ENCODE peak calls at places on chromosomes 4 and X, in eight cellular contexts. A is naive thymus-derived CD4-positive, alpha-beta T cell; K is hepatocyte; C is KBM-7; U is fibroblast of mammary gland; L is upper lobe of right lung; H is NCI-H345; V is GDM1. N is an unnamed sample.
A peak's percentile ranks its signal among the peaks of the same experiment; 100 is the strongest.

GRCh38 chrX:149711545-149712236 is at the start of gene MAGEA11:
- DNase-seq in A (no peak), K (no peak), C (no peak), U (no peak), L (no peak), H (no peak), V (no peak), N (no peak)

GRCh38 chr4:38166768-38167167 is 206.6 kb downstream of the PTTG2 start:
- DNase-seq in A (no peak), K (no peak), C (peak; percentile 51), U (no peak), L (no peak), H (no peak), V (peak; percentile 16), N (peak; percentile 27)

GRCh38 chr4:86220137-86220536 is 139.7 kb downstream of the MAPK10 start:
- DNase-seq in A (no peak), K (no peak), C (no peak), U (peak; percentile 90), L (no peak), H (no peak), V (no peak), N (no peak)

GRCh38 chrX:69136546-69137331 is 28.5 kb downstream of the PJA1 start:
- DNase-seq in A (no peak), K (peak; percentile 38), C (no peak), U (no peak), L (no peak), H (no peak), V (no peak), N (no peak)

GRCh38 chr4:154836030-154836429 is 55.0 kb downstream of the RBM46 start:
- DNase-seq in A (no peak), K (no peak), C (no peak), U (no peak), L (no peak), H (no peak), V (no peak), N (no peak)

GRCh38 chr4:127124919-127125318 is 507.8 kb upstream of the INTU start:
- DNase-seq in A (no peak), K (peak; percentile 9), C (no peak), U (peak; percentile 22), L (no peak), H (no peak), V (no peak), N (no peak)

GRCh38 chrX:23779025-23779424 is 3.9 kb upstream of the SAT1 start:
- DNase-seq in A (no peak), K (no peak), C (no peak), U (peak; percentile 73), L (no peak), H (no peak), V (no peak), N (no peak)

GRCh38 chr4:184097240-184097619 is 120.4 kb downstream of the ENPP6 start:
- DNase-seq in A (peak; percentile 40), K (no peak), C (no peak), U (peak; percentile 35), L (peak; percentile 76), H (no peak), V (no peak), N (peak; percentile 54)

GRCh38 chr4:95165926-95166524 is 382.7 kb downstream of the UNC5C start:
- DNase-seq in A (no peak), K (peak; percentile 87), C (peak; percentile 45), U (peak; percentile 72), L (no peak), H (peak; percentile 67), V (peak; percentile 10), N (peak; percentile 63)

GRCh38 chr4:122865421-122865820 is 38.8 kb downstream of the FGF2 start:
- DNase-seq in A (no peak), K (no peak), C (no peak), U (no peak), L (no peak), H (no peak), V (no peak), N (no peak)

GRCh38 chr4:158006973-158007372 is 165.9 kb downstream of the GASK1B start:
- DNase-seq in A (no peak), K (no peak), C (no peak), U (peak; percentile 38), L (no peak), H (no peak), V (no peak), N (peak; percentile 96)

GRCh38 chr4:61202638-61203495 is 2.7 kb downstream of the ADGRL3 start:
- DNase-seq in A (no peak), K (peak; percentile 32), C (no peak), U (no peak), L (no peak), H (peak; percentile 72), V (no peak), N (no peak)

GRCh38 chr4:61543976-61544375 is 343.9 kb downstream of the ADGRL3 start:
- DNase-seq in A (no peak), K (no peak), C (no peak), U (no peak), L (no peak), H (no peak), V (no peak), N (no peak)

GRCh38 chr4:53716471-53717063 is 125.3 kb upstream of the LNX1 start:
- DNase-seq in A (no peak), K (no peak), C (no peak), U (no peak), L (no peak), H (no peak), V (peak; percentile 42), N (no peak)

GRCh38 chr4:47213539-47213938 is 182.2 kb downstream of the GABRB1 start:
- DNase-seq in A (no peak), K (no peak), C (no peak), U (no peak), L (no peak), H (no peak), V (no peak), N (no peak)

GRCh38 chr4:105651879-105652640 is 56.4 kb downstream of the INTS12 start:
- DNase-seq in A (no peak), K (no peak), C (no peak), U (no peak), L (no peak), H (no peak), V (no peak), N (no peak)

GRCh38 chr4:187478292-187479205 is 517.0 kb upstream of the ZFP42 start:
- DNase-seq in A (no peak), K (peak; percentile 35), C (no peak), U (peak; percentile 1), L (no peak), H (no peak), V (no peak), N (peak; percentile 12)

GRCh38 chr4:118327554-118328241 is 25.1 kb downstream of the PRSS12 start:
- DNase-seq in A (no peak), K (no peak), C (no peak), U (peak; percentile 68), L (no peak), H (no peak), V (no peak), N (no peak)

GRCh38 chr4:181319629-181320028 is 923.6 kb upstream of the TENM3 start:
- DNase-seq in A (no peak), K (no peak), C (no peak), U (no peak), L (no peak), H (no peak), V (no peak), N (no peak)

N was measured in MV-4-11.